ENCODE peak calls at places on chromosomes 5 and 9, in four cellular contexts. One of them, this sample, is unnamed.

GRCh38 chr9:83574482-83574881 is 36.3 kb upstream of the FRMD3 start:
- DNase-seq in GM13977: no peak
- DNase-seq in CD4-positive, alpha-beta memory T cell: no peak
- DNase-seq in SK-N-SH: no peak
- DNase-seq in this sample: no peak

GRCh38 chr9:79572891-79573696 is 1.3 kb downstream of the TLE4 start:
- DNase-seq in CD4-positive, alpha-beta memory T cell: peak
- DNase-seq in GM13977: peak
- DNase-seq in SK-N-SH: peak
- DNase-seq in this sample: no peak

GRCh38 chr5:79346420-79346824 is 110.5 kb downstream of the JMY start:
- DNase-seq in CD4-positive, alpha-beta memory T cell: no peak
- DNase-seq in GM13977: no peak
- DNase-seq in SK-N-SH: no peak
- DNase-seq in this sample: no peak

GRCh38 chr5:25544652-25545249 is 900.0 kb upstream of the CDH10 start:
- DNase-seq in SK-N-SH: peak
- DNase-seq in CD4-positive, alpha-beta memory T cell: no peak
- DNase-seq in GM13977: peak
- DNase-seq in this sample: no peak

GRCh38 chr5:94192658-94193391 is 425.6 kb downstream of the KIAA0825 start:
- DNase-seq in GM13977: peak
- DNase-seq in SK-N-SH: no peak
- DNase-seq in CD4-positive, alpha-beta memory T cell: no peak
- DNase-seq in this sample: no peak

GRCh38 chr5:139642891-139643871 is 5.0 kb upstream of the CXXC5 start:
- DNase-seq in SK-N-SH: peak
- DNase-seq in GM13977: no peak
- DNase-seq in CD4-positive, alpha-beta memory T cell: no peak
- DNase-seq in this sample: no peak

GRCh38 chr9:8332871-8333270 is 533.3 kb upstream of the DMAC1 start:
- DNase-seq in CD4-positive, alpha-beta memory T cell: no peak
- DNase-seq in GM13977: no peak
- DNase-seq in SK-N-SH: no peak
- DNase-seq in this sample: no peak

GRCh38 chr9:32424616-32425015 is 40.2 kb downstream of the ACO1 start:
- DNase-seq in CD4-positive, alpha-beta memory T cell: no peak
- DNase-seq in SK-N-SH: no peak
- DNase-seq in GM13977: no peak
- DNase-seq in this sample: no peak

GRCh38 chr9:133956520-133957076 is 35.5 kb downstream of the VAV2 start:
- DNase-seq in SK-N-SH: peak
- DNase-seq in CD4-positive, alpha-beta memory T cell: no peak
- DNase-seq in GM13977: no peak
- DNase-seq in this sample: no peak

GRCh38 chr5:2164586-2164985 is 281.9 kb upstream of the IRX4 start:
- DNase-seq in CD4-positive, alpha-beta memory T cell: no peak
- DNase-seq in GM13977: no peak
- DNase-seq in SK-N-SH: no peak
- DNase-seq in this sample: no peak

GRCh38 chr5:170769236-170769635 is 14.3 kb upstream of the GABRP start:
- DNase-seq in CD4-positive, alpha-beta memory T cell: no peak
- DNase-seq in GM13977: no peak
- DNase-seq in SK-N-SH: peak
- DNase-seq in this sample: no peak

GRCh38 chr9:133370680-133371079 is 5.2 kb downstream of the SURF4 start:
- DNase-seq in GM13977: no peak
- DNase-seq in CD4-positive, alpha-beta memory T cell: peak
- DNase-seq in SK-N-SH: no peak
- DNase-seq in this sample: no peak

GRCh38 chr9:135736265-135736978 is 34.4 kb downstream of the KCNT1 start:
- DNase-seq in SK-N-SH: peak
- DNase-seq in GM13977: no peak
- DNase-seq in CD4-positive, alpha-beta memory T cell: no peak
- DNase-seq in this sample: no peak

GRCh38 chr9:29625292-29625731 is 2052.0 kb upstream of the C9orf72 start:
- DNase-seq in CD4-positive, alpha-beta memory T cell: no peak
- DNase-seq in SK-N-SH: peak
- DNase-seq in GM13977: no peak
- DNase-seq in this sample: no peak

GRCh38 chr5:54217826-54218503 is 92.4 kb downstream of the ARL15 start:
- DNase-seq in SK-N-SH: peak
- DNase-seq in CD4-positive, alpha-beta memory T cell: peak
- DNase-seq in GM13977: peak
- DNase-seq in this sample: peak

GRCh38 chr5:68949256-68949655 is 144.6 kb upstream of the SLC30A5 start:
- DNase-seq in SK-N-SH: no peak
- DNase-seq in CD4-positive, alpha-beta memory T cell: no peak
- DNase-seq in GM13977: no peak
- DNase-seq in this sample: no peak

GRCh38 chr5:172658869-172659513 is 17.9 kb downstream of the NEURL1B start:
- DNase-seq in CD4-positive, alpha-beta memory T cell: no peak
- DNase-seq in SK-N-SH: peak
- DNase-seq in GM13977: no peak
- DNase-seq in this sample: no peak

GRCh38 chr5:168809218-168809617 is 230.1 kb upstream of the PANK3 start:
- DNase-seq in SK-N-SH: no peak
- DNase-seq in CD4-positive, alpha-beta memory T cell: no peak
- DNase-seq in GM13977: no peak
- DNase-seq in this sample: no peak

GRCh38 chr9:87529666-87530065 is 32.0 kb downstream of the DAPK1 start:
- DNase-seq in CD4-positive, alpha-beta memory T cell: no peak
- DNase-seq in GM13977: no peak
- DNase-seq in SK-N-SH: no peak
- DNase-seq in this sample: no peak

GRCh38 chr5:95347516-95348140 is 43.5 kb upstream of the FAM81B start:
- DNase-seq in CD4-positive, alpha-beta memory T cell: no peak
- DNase-seq in SK-N-SH: no peak
- DNase-seq in GM13977: no peak
- DNase-seq in this sample: no peak

GRCh38 chr9:114880276-114880891 is 50.0 kb downstream of the TNFSF8 start:
- DNase-seq in SK-N-SH: no peak
- DNase-seq in CD4-positive, alpha-beta memory T cell: no peak
- DNase-seq in GM13977: no peak
- DNase-seq in this sample: no peak

GRCh38 chr5:140627972-140628371 is 5.0 kb downstream of the CD14 start:
- DNase-seq in GM13977: no peak
- DNase-seq in SK-N-SH: no peak
- DNase-seq in CD4-positive, alpha-beta memory T cell: no peak
- DNase-seq in this sample: no peak

GRCh38 chr5:159883522-159883950 is 32.7 kb upstream of the ADRA1B start:
- DNase-seq in GM13977: no peak
- DNase-seq in CD4-positive, alpha-beta memory T cell: no peak
- DNase-seq in SK-N-SH: no peak
- DNase-seq in this sample: no peak

GRCh38 chr9:70865471-70865870 is 255.9 kb downstream of the TRPM3 start:
- DNase-seq in CD4-positive, alpha-beta memory T cell: no peak
- DNase-seq in SK-N-SH: no peak
- DNase-seq in GM13977: no peak
- DNase-seq in this sample: no peak

GRCh38 chr5:149550267-149550582 is 1.0 kb downstream of the CSNK1A1 start:
- DNase-seq in GM13977: no peak
- DNase-seq in CD4-positive, alpha-beta memory T cell: no peak
- DNase-seq in SK-N-SH: no peak
- DNase-seq in this sample: no peak

GRCh38 chr5:127562252-127562651 is 44.8 kb downstream of the PRRC1 start:
- DNase-seq in GM13977: no peak
- DNase-seq in CD4-positive, alpha-beta memory T cell: no peak
- DNase-seq in SK-N-SH: peak
- DNase-seq in this sample: no peak

This sample was measured in GM12864.